ENCODE peak calls at places on chromosomes 6 and 20, in eight cellular contexts. One of them, this sample, is unnamed.

GRCh38 chr6:2952557-2953095 is 18.7 kb downstream of the SERPINB6 start:
- DNase-seq in GM23248: peak
- DNase-seq in Caco-2: peak
- DNase-seq in iris pigment epithelial cell: peak
- DNase-seq in T-helper 2 cell: peak
- DNase-seq in spleen: peak
- DNase-seq in NCI-H446: no peak
- DNase-seq in CD8-positive, alpha-beta memory T cell: peak
- DNase-seq in this sample: peak

GRCh38 chr6:141103246-141103645 is 1029.5 kb upstream of the GJE1 start:
- DNase-seq in GM23248: peak
- DNase-seq in Caco-2: no peak
- DNase-seq in iris pigment epithelial cell: peak
- DNase-seq in T-helper 2 cell: no peak
- DNase-seq in spleen: no peak
- DNase-seq in NCI-H446: no peak
- DNase-seq in CD8-positive, alpha-beta memory T cell: no peak
- DNase-seq in this sample: peak

GRCh38 chr20:63641146-63641791 is 12.0 kb downstream of the STMN3 start:
- DNase-seq in GM23248: no peak
- DNase-seq in Caco-2: no peak
- DNase-seq in iris pigment epithelial cell: peak
- DNase-seq in T-helper 2 cell: peak
- DNase-seq in spleen: peak
- DNase-seq in NCI-H446: no peak
- DNase-seq in CD8-positive, alpha-beta memory T cell: peak
- DNase-seq in this sample: no peak

GRCh38 chr6:157050537-157051280 is 272.6 kb downstream of the TMEM242 start:
- DNase-seq in GM23248: no peak
- DNase-seq in Caco-2: no peak
- DNase-seq in iris pigment epithelial cell: no peak
- DNase-seq in T-helper 2 cell: no peak
- DNase-seq in spleen: no peak
- DNase-seq in NCI-H446: no peak
- DNase-seq in CD8-positive, alpha-beta memory T cell: no peak
- DNase-seq in this sample: no peak

GRCh38 chr6:85772641-85773040 is 130.0 kb upstream of the SYNCRIP start:
- DNase-seq in GM23248: no peak
- DNase-seq in Caco-2: no peak
- DNase-seq in iris pigment epithelial cell: no peak
- DNase-seq in T-helper 2 cell: no peak
- DNase-seq in spleen: no peak
- DNase-seq in NCI-H446: no peak
- DNase-seq in CD8-positive, alpha-beta memory T cell: no peak
- DNase-seq in this sample: no peak

GRCh38 chr6:154842828-154843227 is 109.6 kb downstream of the SCAF8 start:
- DNase-seq in GM23248: no peak
- DNase-seq in Caco-2: no peak
- DNase-seq in iris pigment epithelial cell: no peak
- DNase-seq in T-helper 2 cell: no peak
- DNase-seq in spleen: no peak
- DNase-seq in NCI-H446: no peak
- DNase-seq in CD8-positive, alpha-beta memory T cell: no peak
- DNase-seq in this sample: no peak

GRCh38 chr6:48671506-48671905 is 560.5 kb upstream of the PTCHD4 start:
- DNase-seq in GM23248: no peak
- DNase-seq in Caco-2: no peak
- DNase-seq in iris pigment epithelial cell: no peak
- DNase-seq in T-helper 2 cell: no peak
- DNase-seq in spleen: no peak
- DNase-seq in NCI-H446: no peak
- DNase-seq in CD8-positive, alpha-beta memory T cell: no peak
- DNase-seq in this sample: peak

GRCh38 chr20:973785-974194 is 28.3 kb downstream of the RSPO4 start:
- DNase-seq in GM23248: peak
- DNase-seq in Caco-2: peak
- DNase-seq in iris pigment epithelial cell: peak
- DNase-seq in T-helper 2 cell: no peak
- DNase-seq in spleen: no peak
- DNase-seq in NCI-H446: no peak
- DNase-seq in CD8-positive, alpha-beta memory T cell: no peak
- DNase-seq in this sample: no peak

GRCh38 chr20:57526067-57526884 is 1.3 kb upstream of the CTCFL start:
- DNase-seq in GM23248: no peak
- DNase-seq in Caco-2: peak
- DNase-seq in iris pigment epithelial cell: no peak
- DNase-seq in T-helper 2 cell: no peak
- DNase-seq in spleen: no peak
- DNase-seq in NCI-H446: no peak
- DNase-seq in CD8-positive, alpha-beta memory T cell: no peak
- DNase-seq in this sample: no peak

GRCh38 chr20:18831830-18832229 is 18.2 kb downstream of the SCP2D1 start:
- DNase-seq in GM23248: peak
- DNase-seq in Caco-2: no peak
- DNase-seq in iris pigment epithelial cell: no peak
- DNase-seq in T-helper 2 cell: no peak
- DNase-seq in spleen: no peak
- DNase-seq in NCI-H446: no peak
- DNase-seq in CD8-positive, alpha-beta memory T cell: no peak
- DNase-seq in this sample: peak

GRCh38 chr20:64038252-64038578 is 2.2 kb downstream of the C20orf204 start:
- DNase-seq in GM23248: no peak
- DNase-seq in Caco-2: peak
- DNase-seq in iris pigment epithelial cell: no peak
- DNase-seq in T-helper 2 cell: no peak
- DNase-seq in spleen: no peak
- DNase-seq in NCI-H446: no peak
- DNase-seq in CD8-positive, alpha-beta memory T cell: no peak
- DNase-seq in this sample: no peak

GRCh38 chr6:44806656-44807055 is 419.1 kb downstream of the CDC5L start:
- DNase-seq in GM23248: peak
- DNase-seq in Caco-2: no peak
- DNase-seq in iris pigment epithelial cell: no peak
- DNase-seq in T-helper 2 cell: no peak
- DNase-seq in spleen: no peak
- DNase-seq in NCI-H446: no peak
- DNase-seq in CD8-positive, alpha-beta memory T cell: no peak
- DNase-seq in this sample: peak

GRCh38 chr20:20364016-20364746 is 3.7 kb upstream of the INSM1 start:
- DNase-seq in GM23248: no peak
- DNase-seq in Caco-2: no peak
- DNase-seq in iris pigment epithelial cell: no peak
- DNase-seq in T-helper 2 cell: no peak
- DNase-seq in spleen: peak
- DNase-seq in NCI-H446: no peak
- DNase-seq in CD8-positive, alpha-beta memory T cell: no peak
- DNase-seq in this sample: no peak

GRCh38 chr6:63858691-63859090 is 223.1 kb downstream of the PHF3 start:
- DNase-seq in GM23248: no peak
- DNase-seq in Caco-2: no peak
- DNase-seq in iris pigment epithelial cell: no peak
- DNase-seq in T-helper 2 cell: no peak
- DNase-seq in spleen: no peak
- DNase-seq in NCI-H446: no peak
- DNase-seq in CD8-positive, alpha-beta memory T cell: no peak
- DNase-seq in this sample: no peak

GRCh38 chr6:1498491-1499113 is 109.2 kb downstream of the FOXF2 start:
- DNase-seq in GM23248: peak
- DNase-seq in Caco-2: no peak
- DNase-seq in iris pigment epithelial cell: peak
- DNase-seq in T-helper 2 cell: no peak
- DNase-seq in spleen: no peak
- DNase-seq in NCI-H446: no peak
- DNase-seq in CD8-positive, alpha-beta memory T cell: no peak
- DNase-seq in this sample: peak

GRCh38 chr6:90004511-90004910 is 110.2 kb downstream of the GJA10 start:
- DNase-seq in GM23248: no peak
- DNase-seq in Caco-2: no peak
- DNase-seq in iris pigment epithelial cell: no peak
- DNase-seq in T-helper 2 cell: no peak
- DNase-seq in spleen: no peak
- DNase-seq in NCI-H446: no peak
- DNase-seq in CD8-positive, alpha-beta memory T cell: no peak
- DNase-seq in this sample: peak

This sample was measured in fibroblast of lung.